ENCODE peak calls at places on chromosome 11, in four cellular contexts. O, Q, F and Z are unnamed samples.

GRCh38 chr11:116217441-116217840 is 555.3 kb downstream of the BUD13 start:
- DNase-seq in O (no peak), Q (no peak), F (no peak), Z (peak; percentile 10)

GRCh38 chr11:22459053-22459452 is 120.9 kb downstream of the SLC17A6 start:
- DNase-seq in O (peak; percentile 60), Q (no peak), F (no peak), Z (no peak)

GRCh38 chr11:50220651-50221050 is 188.0 kb downstream of the OR4C45 start:
- DNase-seq in O (no peak), Q (no peak), F (no peak), Z (no peak)

GRCh38 chr11:102244681-102245409 is 72.4 kb upstream of the BIRC3 start:
- DNase-seq in O (peak; percentile 93), Q (no peak), F (no peak), Z (no peak)

GRCh38 chr11:69000831-69001245 is 12.2 kb downstream of the MRGPRF start:
- DNase-seq in O (peak; percentile 82), Q (peak; percentile 93), F (no peak), Z (peak; percentile 91)

GRCh38 chr11:61816736-61817455 is at the start of gene FADS1:
- DNase-seq in O (peak; percentile 92), Q (peak; percentile 96), F (peak; percentile 88), Z (peak; percentile 97)

GRCh38 chr11:125165111-125165663 is 636 bp downstream of the PKNOX2 start:
- DNase-seq in O (peak; percentile 11), Q (peak; percentile 75), F (peak; percentile 34), Z (peak; percentile 88)

GRCh38 chr11:95500466-95500865 is 269.5 kb upstream of the SESN3 start:
- DNase-seq in O (peak; percentile 28), Q (no peak), F (no peak), Z (no peak)

GRCh38 chr11:14179126-14179820 is 179.7 kb downstream of the RRAS2 start:
- DNase-seq in O (peak; percentile 87), Q (no peak), F (no peak), Z (no peak)

GRCh38 chr11:128135451-128135850 is 451.9 kb downstream of the ETS1 start:
- DNase-seq in O (no peak), Q (no peak), F (no peak), Z (no peak)

GRCh38 chr11:87236368-87236767 is 198.6 kb downstream of the TMEM135 start:
- DNase-seq in O (peak; percentile 50), Q (no peak), F (no peak), Z (no peak)

GRCh38 chr11:18384157-18384641 is 10.2 kb upstream of the LDHA start:
- DNase-seq in O (peak; percentile 81), Q (peak; percentile 90), F (peak; percentile 25), Z (no peak)

GRCh38 chr11:128941573-128942271 is 949 bp downstream of the TP53AIP1 start:
- DNase-seq in O (no peak), Q (no peak), F (no peak), Z (peak; percentile 64)

GRCh38 chr11:72497731-72498130 is 63.4 kb upstream of the CLPB start:
- DNase-seq in O (no peak), Q (no peak), F (no peak), Z (no peak)

GRCh38 chr11:65209711-65210360 is 28.1 kb downstream of the CAPN1 start:
- DNase-seq in O (no peak), Q (peak; percentile 50), F (no peak), Z (peak; percentile 66)

GRCh38 chr11:75239551-75240290 is 853 bp upstream of the TPBGL start:
- DNase-seq in O (no peak), Q (no peak), F (no peak), Z (no peak)

GRCh38 chr11:64007629-64008282 is 21.5 kb downstream of the OTUB1 start:
- DNase-seq in O (peak; percentile 27), Q (peak; percentile 87), F (peak; percentile 49), Z (peak; percentile 95)

GRCh38 chr11:34468209-34468841 is 29.6 kb downstream of the CAT start:
- DNase-seq in O (peak; percentile 46), Q (no peak), F (peak; percentile 53), Z (no peak)

GRCh38 chr11:69369945-69370344 is 76.0 kb downstream of the MYEOV start:
- DNase-seq in O (no peak), Q (no peak), F (no peak), Z (peak; percentile 31)

GRCh38 chr11:121553806-121554205 is 101.0 kb upstream of the SORL1-AS1 start:
- DNase-seq in O (peak; percentile 50), Q (no peak), F (no peak), Z (no peak)

GRCh38 chr11:92828576-92828975 is 140.9 kb upstream of the MTNR1B start:
- DNase-seq in O (no peak), Q (no peak), F (no peak), Z (no peak)

GRCh38 chr11:120136356-120136755 is 1.6 kb downstream of the TRIM29 start:
- DNase-seq in O (no peak), Q (no peak), F (no peak), Z (no peak)

GRCh38 chr11:111795333-111795985 is 29.3 kb upstream of the PPP2R1B start:
- DNase-seq in O (peak; percentile 92), Q (no peak), F (no peak), Z (no peak)

GRCh38 chr11:115552773-115553438 is 48.7 kb upstream of the CADM1 start:
- DNase-seq in O (no peak), Q (no peak), F (no peak), Z (no peak)

GRCh38 chr11:112176077-112176476 is 765 bp downstream of the BCO2 start:
- DNase-seq in O (no peak), Q (no peak), F (no peak), Z (no peak)

GRCh38 chr11:13889566-13890214 is 72.8 kb upstream of the SPON1 start:
- DNase-seq in O (no peak), Q (no peak), F (no peak), Z (no peak)

GRCh38 chr11:114060402-114061052 is 1.0 kb downstream of the ZBTB16 start:
- DNase-seq in O (no peak), Q (peak; percentile 75), F (peak; percentile 47), Z (peak; percentile 86)

GRCh38 chr11:79314906-79315689 is 125.7 kb downstream of the TENM4 start:
- DNase-seq in O (peak; percentile 30), Q (no peak), F (no peak), Z (no peak)

GRCh38 chr11:128342511-128343133 is 244.7 kb downstream of the ETS1 start:
- DNase-seq in O (peak; percentile 41), Q (peak; percentile 72), F (no peak), Z (no peak)

GRCh38 chr11:34423300-34423699 is 15.4 kb upstream of the CAT start:
- DNase-seq in O (no peak), Q (no peak), F (no peak), Z (no peak)

GRCh38 chr11:101264303-101264702 is 134.7 kb upstream of the PGR start:
- DNase-seq in O (no peak), Q (no peak), F (no peak), Z (no peak)